ENCODE peak calls at places on chromosomes 4 and X, in eight cellular contexts. One of them, this sample, is unnamed.

GRCh38 chrX:48972214-48973164 is 845 bp upstream of the KCND1 start:
- DNase-seq in substantia nigra: no peak
- DNase-seq in suprapubic skin: no peak
- DNase-seq in A549: peak
- DNase-seq in H9: peak
- DNase-seq in neuronal stem cell: no peak
- DNase-seq in lung: peak
- DNase-seq in psoas muscle: peak
- DNase-seq in this sample: no peak

GRCh38 chrX:35741142-35741541 is 57.0 kb upstream of the MAGEB16 start:
- DNase-seq in substantia nigra: no peak
- DNase-seq in suprapubic skin: no peak
- DNase-seq in A549: no peak
- DNase-seq in H9: no peak
- DNase-seq in neuronal stem cell: no peak
- DNase-seq in lung: no peak
- DNase-seq in psoas muscle: no peak
- DNase-seq in this sample: no peak

GRCh38 chr4:124000233-124000632 is 603.6 kb downstream of the SPRY1 start:
- DNase-seq in substantia nigra: no peak
- DNase-seq in suprapubic skin: no peak
- DNase-seq in A549: no peak
- DNase-seq in H9: no peak
- DNase-seq in neuronal stem cell: no peak
- DNase-seq in lung: no peak
- DNase-seq in psoas muscle: no peak
- DNase-seq in this sample: no peak

GRCh38 chrX:135740683-135741149 is 27.3 kb downstream of the CT45A3 start:
- DNase-seq in substantia nigra: no peak
- DNase-seq in suprapubic skin: no peak
- DNase-seq in A549: peak
- DNase-seq in H9: peak
- DNase-seq in neuronal stem cell: no peak
- DNase-seq in lung: no peak
- DNase-seq in psoas muscle: no peak
- DNase-seq in this sample: no peak

GRCh38 chr4:121785479-121785878 is 15.6 kb upstream of the EXOSC9 start:
- DNase-seq in substantia nigra: no peak
- DNase-seq in suprapubic skin: no peak
- DNase-seq in A549: no peak
- DNase-seq in H9: no peak
- DNase-seq in neuronal stem cell: no peak
- DNase-seq in lung: no peak
- DNase-seq in psoas muscle: no peak
- DNase-seq in this sample: no peak

GRCh38 chrX:107894038-107894437 is 68.4 kb downstream of the MID2 start:
- DNase-seq in substantia nigra: no peak
- DNase-seq in suprapubic skin: no peak
- DNase-seq in A549: peak
- DNase-seq in H9: no peak
- DNase-seq in neuronal stem cell: peak
- DNase-seq in lung: no peak
- DNase-seq in psoas muscle: no peak
- DNase-seq in this sample: peak

GRCh38 chr4:74161676-74162450 is 3.9 kb downstream of the MTHFD2L start:
- DNase-seq in substantia nigra: no peak
- DNase-seq in suprapubic skin: no peak
- DNase-seq in A549: no peak
- DNase-seq in H9: no peak
- DNase-seq in neuronal stem cell: no peak
- DNase-seq in lung: no peak
- DNase-seq in psoas muscle: no peak
- DNase-seq in this sample: no peak

GRCh38 chrX:135384161-135384836 is 37.4 kb upstream of the SMIM10L2A start:
- DNase-seq in substantia nigra: no peak
- DNase-seq in suprapubic skin: no peak
- DNase-seq in A549: no peak
- DNase-seq in H9: no peak
- DNase-seq in neuronal stem cell: no peak
- DNase-seq in lung: no peak
- DNase-seq in psoas muscle: no peak
- DNase-seq in this sample: no peak

GRCh38 chr4:181319629-181320028 is 923.6 kb upstream of the TENM3 start:
- DNase-seq in substantia nigra: no peak
- DNase-seq in suprapubic skin: no peak
- DNase-seq in A549: no peak
- DNase-seq in H9: no peak
- DNase-seq in neuronal stem cell: no peak
- DNase-seq in lung: no peak
- DNase-seq in psoas muscle: no peak
- DNase-seq in this sample: no peak

GRCh38 chr4:61500883-61501282 is 300.8 kb downstream of the ADGRL3 start:
- DNase-seq in substantia nigra: peak
- DNase-seq in suprapubic skin: no peak
- DNase-seq in A549: no peak
- DNase-seq in H9: no peak
- DNase-seq in neuronal stem cell: no peak
- DNase-seq in lung: no peak
- DNase-seq in psoas muscle: no peak
- DNase-seq in this sample: no peak

GRCh38 chrX:24093746-24094145 is 39.0 kb downstream of the EIF2S3 start:
- DNase-seq in substantia nigra: no peak
- DNase-seq in suprapubic skin: no peak
- DNase-seq in A549: no peak
- DNase-seq in H9: no peak
- DNase-seq in neuronal stem cell: no peak
- DNase-seq in lung: no peak
- DNase-seq in psoas muscle: no peak
- DNase-seq in this sample: no peak

GRCh38 chr4:101103381-101104142 is 243.8 kb downstream of the PPP3CA start:
- DNase-seq in substantia nigra: no peak
- DNase-seq in suprapubic skin: no peak
- DNase-seq in A549: no peak
- DNase-seq in H9: no peak
- DNase-seq in neuronal stem cell: no peak
- DNase-seq in lung: no peak
- DNase-seq in psoas muscle: no peak
- DNase-seq in this sample: no peak

GRCh38 chr4:55447108-55447708 is 51.5 kb downstream of the TMEM165 start:
- DNase-seq in substantia nigra: no peak
- DNase-seq in suprapubic skin: no peak
- DNase-seq in A549: no peak
- DNase-seq in H9: no peak
- DNase-seq in neuronal stem cell: no peak
- DNase-seq in lung: no peak
- DNase-seq in psoas muscle: no peak
- DNase-seq in this sample: no peak

GRCh38 chr4:87967193-87967592 is 8.3 kb upstream of the SPP1 start:
- DNase-seq in substantia nigra: no peak
- DNase-seq in suprapubic skin: no peak
- DNase-seq in A549: no peak
- DNase-seq in H9: no peak
- DNase-seq in neuronal stem cell: no peak
- DNase-seq in lung: no peak
- DNase-seq in psoas muscle: peak
- DNase-seq in this sample: no peak

GRCh38 chr4:7322166-7322991 is 112.4 kb downstream of the PSAPL1 start:
- DNase-seq in substantia nigra: peak
- DNase-seq in suprapubic skin: no peak
- DNase-seq in A549: no peak
- DNase-seq in H9: peak
- DNase-seq in neuronal stem cell: no peak
- DNase-seq in lung: no peak
- DNase-seq in psoas muscle: peak
- DNase-seq in this sample: no peak

GRCh38 chr4:151644625-151645024 is 116.2 kb downstream of the GATB start:
- DNase-seq in substantia nigra: no peak
- DNase-seq in suprapubic skin: no peak
- DNase-seq in A549: peak
- DNase-seq in H9: peak
- DNase-seq in neuronal stem cell: peak
- DNase-seq in lung: no peak
- DNase-seq in psoas muscle: no peak
- DNase-seq in this sample: no peak

GRCh38 chrX:11996810-11997209 is 141.5 kb upstream of the FRMPD4 start:
- DNase-seq in substantia nigra: no peak
- DNase-seq in suprapubic skin: no peak
- DNase-seq in A549: no peak
- DNase-seq in H9: no peak
- DNase-seq in neuronal stem cell: no peak
- DNase-seq in lung: no peak
- DNase-seq in psoas muscle: no peak
- DNase-seq in this sample: no peak

DNA sequence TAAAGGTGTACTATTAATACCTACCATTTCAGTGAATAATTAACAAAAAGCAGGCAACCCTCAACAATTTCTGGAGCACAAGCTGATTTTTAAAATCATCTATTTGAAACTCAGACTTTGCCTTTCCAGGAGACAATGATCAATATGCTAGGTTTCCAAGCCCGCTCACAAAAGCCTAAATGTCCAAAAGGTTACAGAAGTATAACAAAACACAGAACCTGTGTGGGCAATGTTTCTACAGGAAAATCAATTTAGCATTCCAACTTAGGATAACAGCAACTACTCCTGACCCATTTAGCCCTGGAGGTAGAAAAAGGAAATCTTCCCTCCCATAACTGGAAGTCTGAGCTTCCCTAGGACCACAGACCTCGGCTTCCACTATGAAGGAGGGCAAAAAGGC is 3.9 kb downstream of the TAB3 start:
- DNase-seq in substantia nigra: no peak
- DNase-seq in suprapubic skin: no peak
- DNase-seq in A549: no peak
- DNase-seq in H9: no peak
- DNase-seq in neuronal stem cell: no peak
- DNase-seq in lung: no peak
- DNase-seq in psoas muscle: no peak
- DNase-seq in this sample: no peak
- H3K27ac ChIP-seq in substantia nigra: no peak
- H3K27ac ChIP-seq in suprapubic skin: no peak
- H3K27ac ChIP-seq in A549: no peak
- H3K27ac ChIP-seq in H9: no peak
- H3K27ac ChIP-seq in neuronal stem cell: no peak
- H3K27ac ChIP-seq in lung: no peak
- H3K27ac ChIP-seq in psoas muscle: no peak
- H3K27ac ChIP-seq in this sample: no peak

DNA sequence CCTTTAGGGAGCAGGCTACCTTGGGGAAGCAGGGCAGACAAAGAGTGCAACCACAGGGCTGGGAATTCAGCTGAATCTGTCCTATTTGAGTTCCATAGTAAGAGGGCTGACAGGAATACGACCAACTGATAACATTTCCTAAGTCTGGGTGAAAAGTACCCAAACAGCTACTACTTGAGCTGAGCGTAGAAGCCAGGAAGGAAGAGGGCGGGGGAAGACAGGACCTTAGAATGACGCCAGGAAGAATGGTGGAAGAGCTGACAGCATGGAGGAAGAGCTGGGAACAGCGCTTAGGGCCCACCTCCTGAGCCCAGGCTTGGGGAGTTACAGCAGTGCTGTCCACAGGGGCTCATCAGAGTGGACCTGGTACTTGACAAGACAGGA is 14.4 kb downstream of the MECP2 start:
- DNase-seq in substantia nigra: no peak
- DNase-seq in suprapubic skin: no peak
- DNase-seq in A549: no peak
- DNase-seq in H9: no peak
- DNase-seq in neuronal stem cell: no peak
- DNase-seq in lung: no peak
- DNase-seq in psoas muscle: no peak
- DNase-seq in this sample: no peak
- H3K27ac ChIP-seq in substantia nigra: no peak
- H3K27ac ChIP-seq in suprapubic skin: peak
- H3K27ac ChIP-seq in A549: peak
- H3K27ac ChIP-seq in H9: no peak
- H3K27ac ChIP-seq in neuronal stem cell: no peak
- H3K27ac ChIP-seq in lung: peak
- H3K27ac ChIP-seq in psoas muscle: no peak
- H3K27ac ChIP-seq in this sample: no peak

GRCh38 chrX:124232523-124233201 is 99.8 kb upstream of the TEX13D start:
- DNase-seq in substantia nigra: no peak
- DNase-seq in suprapubic skin: no peak
- DNase-seq in A549: no peak
- DNase-seq in H9: no peak
- DNase-seq in neuronal stem cell: no peak
- DNase-seq in lung: no peak
- DNase-seq in psoas muscle: no peak
- DNase-seq in this sample: no peak

GRCh38 chrX:124231454-124231853 is 101.0 kb upstream of the TEX13D start:
- DNase-seq in substantia nigra: no peak
- DNase-seq in suprapubic skin: no peak
- DNase-seq in A549: no peak
- DNase-seq in H9: no peak
- DNase-seq in neuronal stem cell: no peak
- DNase-seq in lung: no peak
- DNase-seq in psoas muscle: no peak
- DNase-seq in this sample: no peak

GRCh38 chrX:124228849-124229248 is 103.6 kb upstream of the TEX13D start:
- DNase-seq in substantia nigra: no peak
- DNase-seq in suprapubic skin: no peak
- DNase-seq in A549: no peak
- DNase-seq in H9: no peak
- DNase-seq in neuronal stem cell: no peak
- DNase-seq in lung: no peak
- DNase-seq in psoas muscle: no peak
- DNase-seq in this sample: no peak

GRCh38 chrX:124229374-124229773 is 103.1 kb upstream of the TEX13D start:
- DNase-seq in substantia nigra: no peak
- DNase-seq in suprapubic skin: no peak
- DNase-seq in A549: no peak
- DNase-seq in H9: no peak
- DNase-seq in neuronal stem cell: no peak
- DNase-seq in lung: no peak
- DNase-seq in psoas muscle: no peak
- DNase-seq in this sample: no peak

GRCh38 chrX:124230573-124231300 is 101.7 kb upstream of the TEX13D start:
- DNase-seq in substantia nigra: no peak
- DNase-seq in suprapubic skin: no peak
- DNase-seq in A549: no peak
- DNase-seq in H9: no peak
- DNase-seq in neuronal stem cell: no peak
- DNase-seq in lung: no peak
- DNase-seq in psoas muscle: no peak
- DNase-seq in this sample: no peak
- H3K27ac ChIP-seq in substantia nigra: no peak
- H3K27ac ChIP-seq in suprapubic skin: no peak
- H3K27ac ChIP-seq in A549: no peak
- H3K27ac ChIP-seq in H9: no peak
- H3K27ac ChIP-seq in neuronal stem cell: peak
- H3K27ac ChIP-seq in lung: no peak
- H3K27ac ChIP-seq in psoas muscle: no peak
- H3K27ac ChIP-seq in this sample: peak

DNA sequence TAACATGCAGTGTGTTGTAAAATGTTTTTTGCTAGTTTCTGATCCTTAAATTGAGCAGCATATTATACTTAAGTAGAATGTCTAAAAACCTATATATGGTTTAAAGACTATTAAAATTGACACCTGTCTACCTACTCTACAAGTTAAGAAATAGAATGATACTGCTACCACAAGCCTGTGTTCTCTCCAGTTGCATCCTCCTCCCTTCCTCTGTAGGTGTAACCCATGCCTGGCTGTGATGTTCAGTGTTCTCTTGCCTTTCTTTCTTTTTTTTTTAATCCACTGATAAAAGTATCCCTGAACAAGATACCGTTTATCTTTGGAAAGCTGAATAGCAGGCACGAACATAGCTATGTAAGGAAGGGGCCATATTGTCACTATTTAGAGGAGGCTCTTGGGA is 99.1 kb downstream of the KDM6A start:
- DNase-seq in substantia nigra: no peak
- DNase-seq in suprapubic skin: no peak
- DNase-seq in A549: no peak
- DNase-seq in H9: no peak
- DNase-seq in neuronal stem cell: no peak
- DNase-seq in lung: no peak
- DNase-seq in psoas muscle: no peak
- DNase-seq in this sample: no peak
- H3K27ac ChIP-seq in substantia nigra: no peak
- H3K27ac ChIP-seq in suprapubic skin: no peak
- H3K27ac ChIP-seq in A549: no peak
- H3K27ac ChIP-seq in H9: no peak
- H3K27ac ChIP-seq in neuronal stem cell: no peak
- H3K27ac ChIP-seq in lung: no peak
- H3K27ac ChIP-seq in psoas muscle: no peak
- H3K27ac ChIP-seq in this sample: no peak

This sample was measured in SK-N-MC.